ENCODE peak calls at places on chromosomes 7 and 10, in six cellular contexts. M is cardiac fibroblast, V is GM12865, B is choroid plexus epithelial cell, I is hepatocyte, H is astrocyte of the cerebellum. A is an unnamed sample.
A peak's percentile ranks its signal among the peaks of the same experiment; 100 is the strongest.

GRCh38 chr10:70891636-70892035 is 3.3 kb upstream of the PCBD1 start:
- DNase-seq in I (no peak), M (peak; percentile 49), B (peak; percentile 11), V (no peak), H (no peak), A (no peak)

GRCh38 chr10:79063661-79064490 is 4.9 kb upstream of the ZMIZ1 start:
- DNase-seq in B (no peak), V (peak; percentile 17), M (no peak), H (no peak), I (no peak), A (no peak)

GRCh38 chr7:43586251-43586900 is 3.5 kb downstream of the STK17A start:
- DNase-seq in B (peak; percentile 67), V (peak; percentile 75), I (no peak), H (no peak), M (peak; percentile 61), A (no peak)

GRCh38 chr7:29255839-29256782 is 61.5 kb downstream of the CHN2 start:
- DNase-seq in M (no peak), I (peak; percentile 29), V (no peak), H (no peak), B (peak; percentile 42), A (no peak)

GRCh38 chr7:133310232-133310852 is 57.5 kb downstream of the EXOC4 start:
- DNase-seq in M (peak; percentile 46), B (peak; percentile 78), I (peak; percentile 7), H (no peak), V (no peak), A (no peak)

GRCh38 chr10:119806334-119807130 is 66.1 kb downstream of the MCMBP start:
- DNase-seq in I (no peak), M (no peak), H (no peak), V (no peak), B (no peak), A (no peak)

GRCh38 chr7:41835977-41836530 is 133.2 kb upstream of the INHBA start:
- DNase-seq in V (no peak), M (no peak), I (no peak), B (no peak), H (peak; percentile 46), A (no peak)

GRCh38 chr10:44282606-44283300 is 102.1 kb downstream of the CXCL12 start:
- DNase-seq in M (no peak), V (no peak), B (no peak), I (no peak), H (no peak), A (no peak)

GRCh38 chr10:91567815-91568214 is 65.1 kb downstream of the PPP1R3C start:
- DNase-seq in V (no peak), H (no peak), B (no peak), I (no peak), M (peak; percentile 28), A (no peak)

GRCh38 chr10:128440513-128441160 is 314.4 kb upstream of the MKI67 start:
- DNase-seq in V (no peak), M (no peak), I (peak; percentile 69), B (no peak), H (no peak), A (no peak)

GRCh38 chr10:5776150-5776880 is 36.9 kb downstream of the GDI2 start:
- DNase-seq in M (no peak), I (no peak), H (no peak), B (peak; percentile 24), V (no peak), A (no peak)

GRCh38 chr7:138345567-138345966 is 114.5 kb upstream of the TRIM24 start:
- DNase-seq in I (no peak), V (no peak), M (no peak), H (no peak), B (no peak), A (no peak)

GRCh38 chr10:133159950-133160812 is at the start of gene KNDC1:
- DNase-seq in V (no peak), H (no peak), B (peak; percentile 21), M (peak; percentile 11), I (peak; percentile 79), A (no peak)

GRCh38 chr10:130146042-130146441 is 9.9 kb downstream of the GLRX3 start:
- DNase-seq in B (no peak), H (no peak), I (no peak), V (peak; percentile 9), M (no peak), A (no peak)

GRCh38 chr7:36761835-36762234 is 37.5 kb upstream of the AOAH start:
- DNase-seq in M (no peak), I (no peak), V (no peak), H (no peak), B (no peak), A (no peak)

GRCh38 chr10:106111241-106111640 is 1053.3 kb downstream of the SORCS1 start:
- DNase-seq in I (peak; percentile 8), V (no peak), B (peak; percentile 51), H (no peak), M (peak; percentile 79), A (no peak)

GRCh38 chr7:1859266-1860035 is 189.4 kb downstream of the ELFN1 start:
- DNase-seq in V (no peak), M (no peak), I (no peak), H (no peak), B (no peak), A (no peak)

GRCh38 chr10:119335671-119336353 is 128.4 kb downstream of the GRK5 start:
- DNase-seq in H (no peak), I (no peak), B (no peak), M (peak; percentile 25), V (no peak), A (no peak)

GRCh38 chr7:69757528-69757927 is 159.3 kb downstream of the AUTS2 start:
- DNase-seq in M (no peak), B (no peak), V (no peak), H (no peak), I (no peak), A (no peak)
- TF ChIP-seq CTCF in M (no peak), B (no peak), V (no peak), H (no peak), I (no peak), A (no peak)

DNA sequence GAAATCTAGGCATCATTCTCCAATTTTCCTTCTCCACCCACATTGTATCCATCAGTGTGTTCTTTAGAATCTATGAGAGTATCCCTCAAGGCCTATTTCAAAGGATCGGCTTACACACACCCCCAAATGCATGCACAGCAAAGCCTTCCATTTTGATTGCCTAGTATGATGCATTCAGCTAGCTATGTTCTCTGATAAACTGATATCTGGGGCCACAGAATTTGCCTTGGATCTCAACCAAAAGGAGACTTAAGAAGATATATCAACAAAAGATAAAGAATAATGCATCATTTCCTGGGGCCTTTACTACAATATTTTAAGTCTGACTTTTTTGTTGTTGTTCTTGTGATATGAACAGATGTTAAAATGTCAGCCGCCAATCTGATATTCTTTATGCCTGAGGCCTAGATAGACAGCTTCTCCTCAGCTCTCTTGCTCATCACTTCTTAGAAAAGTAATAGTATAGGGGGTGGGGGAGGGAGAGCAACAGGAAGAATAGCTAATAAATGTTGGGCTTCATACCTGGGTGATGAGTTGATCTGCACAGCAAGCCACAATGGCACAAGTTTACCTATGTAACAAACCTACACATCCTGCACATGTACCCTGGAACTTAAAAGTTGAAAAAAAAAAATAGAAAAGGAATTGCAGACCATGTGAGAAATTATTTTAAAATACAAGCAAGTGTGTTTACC is 792.9 kb upstream of the GHITM start:
- DNase-seq in I (no peak), B (peak; percentile 26), V (no peak), H (no peak), M (peak; percentile 44), A (no peak)
- H3K4me3 ChIP-seq in I (no peak overlapping the region), B (no peak overlapping the region), V (no peak overlapping the region), H (no peak overlapping the region), M (no peak overlapping the region), A (no peak overlapping the region)

DNA sequence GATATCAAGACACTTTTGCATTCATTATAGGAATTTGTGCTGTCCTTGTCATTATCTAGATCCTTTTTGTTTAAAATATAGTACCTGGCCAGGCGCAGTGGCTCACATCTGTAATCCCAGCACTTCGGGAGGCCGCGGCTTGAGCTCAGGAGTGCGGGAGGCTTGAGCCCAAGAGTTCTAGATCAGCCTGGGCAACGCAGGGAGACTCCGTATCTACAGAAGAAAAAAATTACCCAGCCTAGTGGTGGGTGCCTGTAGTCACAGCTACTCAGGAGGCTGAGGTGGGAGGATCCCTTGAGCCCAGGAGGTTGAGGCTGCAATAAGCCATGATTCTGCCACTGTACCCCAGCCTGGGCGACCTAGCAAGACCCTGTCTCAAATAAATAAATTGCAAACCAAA is 621 bp upstream of the MORN4 start:
- DNase-seq in M (peak; percentile 34), V (no peak), I (no peak), H (no peak), B (peak; percentile 7), A (no peak)
- TF ChIP-seq CTCF in M (peak; percentile 24), V (no peak), I (no peak), H (no peak), B (peak; percentile 16), A (no peak)

DNA sequence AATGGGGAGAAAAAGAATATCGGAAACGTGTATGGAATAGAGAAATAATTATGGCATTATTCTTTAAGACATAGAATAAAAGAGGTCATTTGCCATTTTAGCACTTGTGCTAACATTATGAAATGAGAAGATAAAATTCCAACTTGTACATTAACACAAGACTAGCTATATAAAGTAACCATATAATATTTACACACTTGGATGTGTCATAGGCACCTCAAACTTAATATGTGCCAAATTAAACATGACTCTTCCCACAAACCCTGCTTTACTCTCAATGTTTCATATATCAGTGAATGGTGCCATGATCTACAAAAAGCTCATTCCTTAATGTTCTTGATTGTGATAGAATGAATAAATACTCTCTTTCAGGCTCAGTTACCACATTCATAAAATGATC is 4.1 kb upstream of the MINDY3 start:
- DNase-seq in B (no peak), H (no peak), V (no peak), M (no peak), I (no peak), A (no peak)
- H3K4me3 ChIP-seq in B (no peak overlapping the region), H (no peak overlapping the region), V (no peak overlapping the region), M (no peak overlapping the region), I (no peak overlapping the region), A (no peak overlapping the region)

GRCh38 chr7:13259908-13260307 is 572.5 kb downstream of the ARL4A start:
- DNase-seq in B (peak; percentile 10), V (no peak), M (no peak), H (no peak), I (no peak), A (no peak)

GRCh38 chr7:13257661-13258060 is 570.2 kb downstream of the ARL4A start:
- DNase-seq in M (no peak), B (peak; percentile 43), V (no peak), H (no peak), I (no peak), A (no peak)

GRCh38 chr7:13265271-13265670 is 577.8 kb downstream of the ARL4A start:
- DNase-seq in V (no peak), H (no peak), B (no peak), I (no peak), M (no peak), A (no peak)

GRCh38 chr7:13258386-13258785 is 571.0 kb downstream of the ARL4A start:
- DNase-seq in I (no peak), M (no peak), B (no peak), V (no peak), H (no peak), A (no peak)

GRCh38 chr7:13262929-13263530 is 575.6 kb downstream of the ARL4A start:
- DNase-seq in B (peak; percentile 74), V (peak; percentile 21), I (peak; percentile 57), H (peak; percentile 27), M (peak; percentile 68), A (no peak)
- TF ChIP-seq CTCF in B (peak; percentile 68), V (peak; percentile 23), I (peak; percentile 82), H (peak; percentile 50), M (peak; percentile 43), A (peak; percentile 52)

A was measured in AG09309.